ENCODE peak calls at places on chromosome 6, in six cellular contexts. Z, D, B, J, N and E are unnamed samples.

GRCh38 chr6:13614126-13614925 is 809 bp upstream of the NOL7 start:
- DNase-seq in Z (no peak), D (no peak), B (peak; percentile 62), J (no peak), N (no peak), E (no peak)

GRCh38 chr6:140276719-140277118 is 902.3 kb upstream of the CITED2 start:
- DNase-seq in Z (no peak), D (peak; percentile 28), B (no peak), J (no peak), N (no peak), E (no peak)

GRCh38 chr6:122749451-122750050 is 30.0 kb upstream of the FABP7 start:
- DNase-seq in Z (peak; percentile 34), D (no peak), B (peak; percentile 66), J (no peak), N (no peak), E (no peak)

GRCh38 chr6:113147544-113147943 is 709.6 kb upstream of the MARCKS start:
- DNase-seq in Z (no peak), D (peak; percentile 94), B (no peak), J (no peak), N (no peak), E (no peak)

GRCh38 chr6:158489441-158489840 is 70.5 kb upstream of the TMEM181 start:
- DNase-seq in Z (no peak), D (no peak), B (no peak), J (no peak), N (no peak), E (no peak)

GRCh38 chr6:74368746-74369145 is 672.7 kb downstream of the CD109 start:
- DNase-seq in Z (peak; percentile 41), D (peak; percentile 73), B (peak; percentile 50), J (no peak), N (no peak), E (no peak)

GRCh38 chr6:72933216-72933615 is 292.1 kb downstream of the KHDC1L start:
- DNase-seq in Z (no peak), D (no peak), B (no peak), J (no peak), N (no peak), E (no peak)

GRCh38 chr6:70763754-70764153 is 96.1 kb downstream of the SMAP1 start:
- DNase-seq in Z (peak; percentile 29), D (peak; percentile 18), B (peak; percentile 10), J (no peak), N (no peak), E (no peak)

GRCh38 chr6:137011406-137011805 is 33.4 kb downstream of the IL20RA start:
- DNase-seq in Z (no peak), D (no peak), B (peak; percentile 13), J (no peak), N (no peak), E (no peak)

GRCh38 chr6:20704325-20704724 is 170.1 kb downstream of the CDKAL1 start:
- DNase-seq in Z (no peak), D (no peak), B (no peak), J (no peak), N (no peak), E (no peak)

GRCh38 chr6:140731741-140732140 is 1357.3 kb upstream of the CITED2 start:
- DNase-seq in Z (no peak), D (peak; percentile 35), B (no peak), J (no peak), N (no peak), E (no peak)

GRCh38 chr6:157145656-157146285 is 177.5 kb downstream of the TMEM242 start:
- DNase-seq in Z (no peak), D (peak; percentile 50), B (no peak), J (no peak), N (no peak), E (no peak)

GRCh38 chr6:159602370-159603185 is 90.5 kb downstream of the SOD2 start:
- DNase-seq in Z (no peak), D (no peak), B (no peak), J (no peak), N (no peak), E (no peak)

GRCh38 chr6:99119109-99120031 is 171.6 kb upstream of the FBXL4 start:
- DNase-seq in Z (peak; percentile 40), D (peak; percentile 39), B (peak; percentile 71), J (peak; percentile 62), N (no peak), E (peak; percentile 32)

GRCh38 chr6:37872385-37872768 is 52.9 kb downstream of the ZFAND3 start:
- DNase-seq in Z (no peak), D (no peak), B (no peak), J (no peak), N (no peak), E (no peak)

GRCh38 chr6:156956286-156956685 is 179.1 kb downstream of the ARID1B start:
- DNase-seq in Z (no peak), D (no peak), B (no peak), J (no peak), N (no peak), E (no peak)

GRCh38 chr6:133833905-133834304 is 55.0 kb upstream of the TCF21 start:
- DNase-seq in Z (peak; percentile 29), D (no peak), B (no peak), J (no peak), N (no peak), E (no peak)

GRCh38 chr6:157762636-157763035 is 60.4 kb upstream of the SNX9 start:
- DNase-seq in Z (no peak), D (no peak), B (no peak), J (no peak), N (no peak), E (peak; percentile 53)

GRCh38 chr6:136723780-136724179 is 68.5 kb downstream of the MAP3K5 start:
- DNase-seq in Z (no peak), D (no peak), B (no peak), J (no peak), N (no peak), E (no peak)

GRCh38 chr6:89976141-89977020 is 82.1 kb downstream of the GJA10 start:
- DNase-seq in Z (no peak), D (no peak), B (peak; percentile 32), J (no peak), N (no peak), E (no peak)

GRCh38 chr6:46948699-46949098 is 27.0 kb upstream of the ADGRF5 start:
- DNase-seq in Z (no peak), D (no peak), B (peak; percentile 73), J (no peak), N (no peak), E (no peak)

GRCh38 chr6:16999486-17000436 is 102.1 kb upstream of the STMND1 start:
- DNase-seq in Z (no peak), D (peak; percentile 94), B (no peak), J (no peak), N (no peak), E (no peak)

GRCh38 chr6:121590941-121591340 is 155.5 kb downstream of the GJA1 start:
- DNase-seq in Z (no peak), D (no peak), B (peak; percentile 49), J (no peak), N (no peak), E (no peak)

GRCh38 chr6:166615059-166615770 is 11.8 kb downstream of the RPS6KA2 start:
- DNase-seq in Z (peak; percentile 73), D (no peak), B (no peak), J (no peak), N (no peak), E (no peak)

GRCh38 chr6:146543940-146544661 is 468 bp downstream of the RAB32 start:
- DNase-seq in Z (peak; percentile 73), D (peak; percentile 38), B (peak; percentile 59), J (peak; percentile 27), N (peak; percentile 65), E (peak; percentile 54)

GRCh38 chr6:92826633-92827032 is 592.7 kb downstream of the EPHA7 start:
- DNase-seq in Z (no peak), D (no peak), B (no peak), J (no peak), N (no peak), E (no peak)

GRCh38 chr6:121839891-121840290 is 404.4 kb downstream of the GJA1 start:
- DNase-seq in Z (peak; percentile 38), D (peak; percentile 59), B (peak; percentile 34), J (no peak), N (no peak), E (no peak)

GRCh38 chr6:2147737-2148448 is 97.5 kb downstream of the GMDS start:
- DNase-seq in Z (no peak), D (peak; percentile 71), B (no peak), J (no peak), N (no peak), E (no peak)

GRCh38 chr6:15246217-15247211 is 645 bp downstream of the JARID2 start:
- DNase-seq in Z (peak; percentile 38), D (peak; percentile 49), B (peak; percentile 55), J (no peak), N (no peak), E (no peak)

DNA sequence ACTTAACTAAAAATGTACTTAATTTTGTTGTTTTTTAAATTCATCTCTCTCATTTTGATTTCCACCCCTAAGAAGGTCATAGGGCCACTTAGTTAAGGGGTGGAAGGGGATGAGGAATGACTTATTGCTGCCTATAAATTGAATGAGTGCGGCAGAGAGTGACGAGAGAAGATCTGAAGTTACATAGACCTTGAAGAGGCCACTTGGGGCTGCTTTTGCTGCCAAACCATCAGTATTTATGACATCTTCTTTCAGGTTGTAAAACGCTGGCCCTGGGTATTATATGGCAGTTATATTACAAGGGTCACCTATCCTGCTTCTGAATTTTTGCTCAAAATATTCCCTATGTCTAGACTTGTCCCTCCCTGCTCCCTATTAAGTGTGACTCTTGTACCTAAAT is 119.6 kb upstream of the RIMS1 start:
- DNase-seq in Z (no peak), D (no peak), B (no peak), J (no peak), N (no peak), E (no peak)
- H3K4ac ChIP-seq in Z (no peak overlapping the region), D (no peak overlapping the region), B (no peak overlapping the region), J (no peak overlapping the region), N (no peak overlapping the region), E (no peak overlapping the region)

GRCh38 chr6:32074996-32075532 is 34.1 kb downstream of the TNXB start:
- DNase-seq in Z (peak; percentile 45), D (peak; percentile 34), B (no peak), J (no peak), N (no peak), E (no peak)
- H4K91ac ChIP-seq in Z (no peak overlapping the region), D (peak overlapping the region; percentile 18), B (no peak overlapping the region), J (no peak overlapping the region), N (no peak overlapping the region), E (no peak overlapping the region)

GRCh38 chr6:53735896-53736295 is 58.9 kb upstream of the LRRC1 start:
- DNase-seq in Z (no peak), D (no peak), B (peak; percentile 67), J (no peak), N (no peak), E (no peak)
- H2AFZ ChIP-seq in Z (no peak overlapping the region), D (no peak overlapping the region), B (no peak overlapping the region), J (no peak overlapping the region), N (no peak overlapping the region), E (no peak overlapping the region)

DNA sequence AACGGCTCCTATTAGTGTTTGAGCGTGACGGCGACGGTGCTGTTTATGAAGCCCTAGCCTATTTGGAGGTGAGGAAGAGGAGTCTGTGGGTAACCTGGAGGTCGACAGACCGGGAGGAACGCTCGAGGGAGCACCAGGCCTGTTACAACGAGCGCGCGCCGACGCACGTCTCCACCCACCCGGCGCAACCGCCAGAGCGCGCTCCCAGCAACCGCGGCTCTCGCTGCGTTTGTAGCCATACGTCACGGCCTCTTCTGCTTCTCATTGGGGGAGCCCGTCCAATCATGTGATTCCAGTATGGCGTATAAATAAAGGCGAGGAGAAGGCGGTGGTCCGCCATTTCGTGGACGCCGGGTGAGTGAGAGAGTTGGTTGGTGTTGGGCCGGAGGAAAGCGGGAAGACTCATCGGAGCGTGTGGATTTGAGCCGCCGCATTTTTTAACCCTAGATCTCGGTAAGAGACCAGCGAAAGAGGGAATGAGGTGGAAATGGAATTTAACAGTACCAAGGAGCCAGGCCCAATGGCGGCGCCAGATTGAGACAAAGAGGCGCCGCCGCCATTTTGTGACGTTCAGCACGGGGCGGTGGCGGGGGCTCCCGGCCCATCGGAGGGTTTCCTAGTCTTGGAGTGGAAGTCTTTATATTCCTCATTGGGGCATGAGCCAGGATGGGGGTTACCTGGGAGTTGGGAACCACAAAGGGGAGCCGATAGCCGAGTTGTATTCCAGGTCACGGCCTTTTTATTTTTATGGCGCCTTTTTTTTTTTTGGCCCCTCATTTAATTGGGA is at the start of gene SRSF3:
- DNase-seq in Z (peak; percentile 98), D (peak; percentile 98), B (peak; percentile 99), J (peak; percentile 95), N (peak; percentile 95), E (peak; percentile 97)
- H3K4ac ChIP-seq in Z (peak within 1 kb of the TSS; percentile 98), D (peak within 1 kb of the TSS; percentile 94), B (peak within 1 kb of the TSS; percentile 98), J (no peak within 1 kb of the TSS), N (peak within 1 kb of the TSS; percentile 90), E (peak within 1 kb of the TSS; percentile 98)